ENCODE peak calls at places on chromosomes 7 and 10, in nine cellular contexts. F is sigmoid colon, U is heart left ventricle, L is OCI-LY7, Y is pancreas, D is Peyer's patch, Q is prostate gland, S is A549, E is tibial nerve. M is an unnamed sample.

GRCh38 chr10:118827466-118828155 is 72.8 kb upstream of the CACUL1 start:
- DNase-seq in F (no peak), U (no peak), L (no peak), Y (no peak), D (no peak), Q (no peak), S (no peak), E (no peak), M (no peak)

GRCh38 chr7:127107601-127108007 is 145.1 kb downstream of the GRM8 start:
- DNase-seq in F (no peak), U (peak; percentile 26), L (peak; percentile 58), Y (peak; percentile 39), D (peak; percentile 49), Q (peak; percentile 38), S (peak; percentile 66), E (peak; percentile 43), M (no peak)

GRCh38 chr7:97457054-97457453 is 274.8 kb upstream of the TAC1 start:
- DNase-seq in F (no peak), U (no peak), L (no peak), Y (no peak), D (no peak), Q (no peak), S (no peak), E (no peak), M (no peak)

GRCh38 chr7:73903321-73904218 is 42.6 kb downstream of the TMEM270 start:
- DNase-seq in F (peak; percentile 49), U (no peak), L (no peak), Y (no peak), D (peak; percentile 25), Q (no peak), S (no peak), E (no peak), M (peak; percentile 19)

GRCh38 chr10:76973515-76974289 is 663.9 kb downstream of the KCNMA1 start:
- DNase-seq in F (peak; percentile 77), U (no peak), L (no peak), Y (no peak), D (no peak), Q (no peak), S (no peak), E (no peak), M (no peak)

GRCh38 chr7:74199551-74200355 is 10.1 kb upstream of the LAT2 start:
- DNase-seq in F (no peak), U (no peak), L (no peak), Y (no peak), D (peak; percentile 14), Q (peak; percentile 58), S (no peak), E (no peak), M (no peak)

GRCh38 chr7:116834815-116835533 is 27.4 kb upstream of the CAPZA2 start:
- DNase-seq in F (no peak), U (peak; percentile 47), L (no peak), Y (peak; percentile 18), D (peak; percentile 88), Q (no peak), S (peak; percentile 42), E (no peak), M (no peak)

GRCh38 chr7:99944508-99945070 is 15.2 kb upstream of the GJC3 start:
- DNase-seq in F (no peak), U (no peak), L (no peak), Y (no peak), D (no peak), Q (no peak), S (no peak), E (no peak), M (no peak)

GRCh38 chr7:52355059-52355458 is 680.4 kb upstream of the POM121L12 start:
- DNase-seq in F (no peak), U (no peak), L (no peak), Y (no peak), D (no peak), Q (no peak), S (no peak), E (no peak), M (no peak)

GRCh38 chr10:62243647-62243997 is 25.0 kb downstream of the RTKN2 start:
- DNase-seq in F (no peak), U (no peak), L (peak; percentile 18), Y (no peak), D (no peak), Q (no peak), S (no peak), E (no peak), M (no peak)
- H3K27ac ChIP-seq in F (no peak overlapping the region), U (no peak overlapping the region), L (peak overlapping the region; percentile 67), Y (peak overlapping the region; percentile 12), D (peak overlapping the region; percentile 19), Q (no peak overlapping the region), S (peak overlapping the region; percentile 80), E (peak overlapping the region; percentile 73), M (peak overlapping the region; percentile 58)

GRCh38 chr10:1050555-1050954 is 1.6 kb upstream of the IDI1 start:
- DNase-seq in F (no peak), U (no peak), L (peak; percentile 78), Y (no peak), D (peak; percentile 78), Q (no peak), S (peak; percentile 62), E (no peak), M (no peak)

GRCh38 chr10:1048732-1049424 is at the start of gene IDI1:
- DNase-seq in F (peak; percentile 99), U (peak; percentile 99), L (peak; percentile 99), Y (peak; percentile 98), D (peak; percentile 98), Q (peak; percentile 96), S (peak; percentile 98), E (peak; percentile 93), M (peak; percentile 99)

GRCh38 chr10:1050145-1050544 is 1.2 kb upstream of the IDI1 start:
- DNase-seq in F (no peak), U (no peak), L (peak; percentile 40), Y (no peak), D (no peak), Q (no peak), S (peak; percentile 31), E (no peak), M (no peak)

GRCh38 chr10:1048349-1048731 is 579 bp downstream of the IDI1 start:
- DNase-seq in F (peak; percentile 89), U (peak; percentile 61), L (no peak), Y (peak; percentile 56), D (peak; percentile 75), Q (no peak), S (peak; percentile 33), E (peak; percentile 35), M (peak; percentile 69)

DNA sequence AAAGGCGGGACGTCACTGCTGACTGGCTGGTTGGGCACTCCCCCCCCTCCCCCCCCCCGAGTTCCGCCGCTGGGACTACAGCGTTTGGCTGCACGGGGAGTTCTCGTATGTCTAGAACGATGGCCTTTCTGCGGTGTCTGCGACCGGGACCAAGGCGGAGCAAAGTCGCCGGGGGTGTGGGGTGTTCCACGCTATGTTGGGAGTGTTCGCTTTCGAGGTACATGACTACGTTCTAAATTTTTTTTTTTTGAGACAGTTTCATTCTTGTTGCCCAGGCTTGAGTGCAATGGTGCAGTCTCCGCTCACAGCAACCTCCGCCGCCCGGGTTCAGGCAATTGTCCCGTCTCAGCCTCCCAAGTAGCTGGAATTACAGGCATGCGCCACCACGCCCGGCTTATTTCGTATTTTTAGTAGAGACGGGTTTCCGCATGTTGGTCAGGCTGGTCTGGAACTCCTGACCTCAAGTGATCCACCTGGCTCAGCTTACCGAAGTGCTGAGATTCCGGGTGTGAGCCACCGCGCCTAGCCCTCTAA is 573 bp upstream of the IDI1 start:
- DNase-seq in F (no peak), U (no peak), L (no peak), Y (no peak), D (no peak), Q (no peak), S (no peak), E (no peak), M (no peak)
- H3K4me1 ChIP-seq in F (peaks cover 43% of the 10 kb centered on the region), U (peaks cover 43% of the 10 kb centered on the region), L (peaks cover 48% of the 10 kb centered on the region), Y (peaks cover 19% of the 10 kb centered on the region), D (peaks cover 31% of the 10 kb centered on the region), Q (peaks cover 7% of the 10 kb centered on the region), S (peaks cover 34% of the 10 kb centered on the region), E (no peaks in the 10 kb centered on the region), M (peaks cover 57% of the 10 kb centered on the region)

GRCh38 chr7:130490287-130490686 is 1.6 kb upstream of the MEST start:
- DNase-seq in F (no peak), U (no peak), L (no peak), Y (no peak), D (no peak), Q (no peak), S (no peak), E (no peak), M (no peak)

GRCh38 chr7:130491841-130492518 is at the start of gene MEST:
- DNase-seq in F (no peak), U (peak; percentile 24), L (no peak), Y (peak; percentile 37), D (no peak), Q (peak; percentile 6), S (no peak), E (no peak), M (peak; percentile 43)

GRCh38 chr7:130489140-130489967 is 2.5 kb upstream of the MEST start:
- DNase-seq in F (no peak), U (no peak), L (no peak), Y (no peak), D (no peak), Q (no peak), S (no peak), E (no peak), M (no peak)

GRCh38 chr7:130492519-130493274 is 812 bp downstream of the MEST start:
- DNase-seq in F (no peak), U (no peak), L (no peak), Y (no peak), D (no peak), Q (peak; percentile 5), S (no peak), E (no peak), M (no peak)

GRCh38 chr7:130490888-130491771 is 755 bp upstream of the MEST start:
- DNase-seq in F (peak; percentile 78), U (peak; percentile 34), L (no peak), Y (peak; percentile 47), D (no peak), Q (peak; percentile 36), S (no peak), E (no peak), M (peak; percentile 52)
- TF ChIP-seq CTCF in F (peak; percentile 39), U (peak; percentile 48), L (peak; percentile 57), Y (peak; percentile 47), D (peak; percentile 46), Q (no peak), S (peak; percentile 44), E (peak; percentile 78), M (peak; percentile 63)

GRCh38 chr7:88312061-88312663 is 5.5 kb upstream of the STEAP4 start:
- DNase-seq in F (peak; percentile 84), U (peak; percentile 89), L (no peak), Y (peak; percentile 20), D (peak; percentile 62), Q (no peak), S (no peak), E (peak; percentile 90), M (no peak)

GRCh38 chr7:88311675-88312036 is 5.0 kb upstream of the STEAP4 start:
- DNase-seq in F (no peak), U (no peak), L (no peak), Y (no peak), D (no peak), Q (no peak), S (no peak), E (no peak), M (no peak)

GRCh38 chr7:88310950-88311674 is 4.4 kb upstream of the STEAP4 start:
- DNase-seq in F (no peak), U (no peak), L (no peak), Y (no peak), D (no peak), Q (no peak), S (no peak), E (no peak), M (no peak)

GRCh38 chr7:88315532-88315931 is 8.8 kb upstream of the STEAP4 start:
- DNase-seq in F (no peak), U (no peak), L (peak; percentile 2), Y (no peak), D (no peak), Q (no peak), S (no peak), E (no peak), M (no peak)

GRCh38 chr7:88314092-88314491 is 7.4 kb upstream of the STEAP4 start:
- DNase-seq in F (no peak), U (no peak), L (peak; percentile 12), Y (no peak), D (no peak), Q (no peak), S (no peak), E (no peak), M (no peak)
- H3K27ac ChIP-seq in F (no peak overlapping the region), U (no peak overlapping the region), L (no peak overlapping the region), Y (no peak overlapping the region), D (no peak overlapping the region), Q (no peak overlapping the region), S (no peak overlapping the region), E (peak overlapping the region; percentile 1), M (no peak overlapping the region)